ENCODE peak calls at places on chromosomes 13 and 19, in eight cellular contexts. I, A, H, V, B, F, W and S are unnamed samples.
A peak's percentile ranks its signal among the peaks of the same experiment; 100 is the strongest.

GRCh38 chr13:29081036-29081435 is 260.9 kb downstream of the MTUS2 start:
- DNase-seq in I (peak; percentile 7), A (no peak), H (no peak), V (no peak), B (no peak), F (no peak), W (no peak), S (no peak)

GRCh38 chr19:33841685-33842084 is 45.0 kb downstream of the KCTD15 start:
- DNase-seq in I (no peak), A (no peak), H (no peak), V (no peak), B (no peak), F (no peak), W (no peak), S (peak; percentile 18)

GRCh38 chr19:6667114-6667627 is 2.8 kb downstream of the TNFSF14 start:
- DNase-seq in I (no peak), A (peak; percentile 82), H (no peak), V (no peak), B (no peak), F (no peak), W (no peak), S (no peak)

GRCh38 chr13:97810152-97810551 is 143.3 kb upstream of the IPO5 start:
- DNase-seq in I (no peak), A (no peak), H (peak; percentile 21), V (no peak), B (no peak), F (no peak), W (peak; percentile 6), S (no peak)

GRCh38 chr13:51541037-51541436 is 43.2 kb upstream of the WDFY2 start:
- DNase-seq in I (no peak), A (no peak), H (no peak), V (no peak), B (no peak), F (no peak), W (no peak), S (no peak)

GRCh38 chr19:46896076-46896794 is 35.4 kb downstream of the ARHGAP35 start:
- DNase-seq in I (no peak), A (peak; percentile 81), H (no peak), V (no peak), B (no peak), F (no peak), W (no peak), S (no peak)

GRCh38 chr13:106156468-106156867 is 379.0 kb downstream of the EFNB2 start:
- DNase-seq in I (no peak), A (no peak), H (no peak), V (no peak), B (no peak), F (peak; percentile 100), W (no peak), S (no peak)

GRCh38 chr13:86882107-86882506 is 789.1 kb upstream of the SLITRK5 start:
- DNase-seq in I (no peak), A (no peak), H (no peak), V (no peak), B (no peak), F (no peak), W (no peak), S (no peak)

GRCh38 chr19:14368011-14368513 is 13.2 kb upstream of the ADGRE5 start:
- DNase-seq in I (no peak), A (no peak), H (no peak), V (no peak), B (no peak), F (no peak), W (no peak), S (no peak)

GRCh38 chr13:64130600-64130999 is 2715.0 kb upstream of the PCDH20 start:
- DNase-seq in I (no peak), A (peak; percentile 23), H (no peak), V (no peak), B (peak; percentile 7), F (no peak), W (no peak), S (no peak)

GRCh38 chr19:5627395-5627904 is 4.6 kb downstream of the SAFB start:
- DNase-seq in I (no peak), A (peak; percentile 78), H (no peak), V (no peak), B (peak; percentile 56), F (peak; percentile 26), W (no peak), S (peak; percentile 65)
- H3K27ac ChIP-seq in I (no peak overlapping the region), A (no peak overlapping the region), H (no peak overlapping the region), V (no peak overlapping the region), B (no peak overlapping the region), F (no peak overlapping the region), W (no peak overlapping the region), S (no peak overlapping the region)

DNA sequence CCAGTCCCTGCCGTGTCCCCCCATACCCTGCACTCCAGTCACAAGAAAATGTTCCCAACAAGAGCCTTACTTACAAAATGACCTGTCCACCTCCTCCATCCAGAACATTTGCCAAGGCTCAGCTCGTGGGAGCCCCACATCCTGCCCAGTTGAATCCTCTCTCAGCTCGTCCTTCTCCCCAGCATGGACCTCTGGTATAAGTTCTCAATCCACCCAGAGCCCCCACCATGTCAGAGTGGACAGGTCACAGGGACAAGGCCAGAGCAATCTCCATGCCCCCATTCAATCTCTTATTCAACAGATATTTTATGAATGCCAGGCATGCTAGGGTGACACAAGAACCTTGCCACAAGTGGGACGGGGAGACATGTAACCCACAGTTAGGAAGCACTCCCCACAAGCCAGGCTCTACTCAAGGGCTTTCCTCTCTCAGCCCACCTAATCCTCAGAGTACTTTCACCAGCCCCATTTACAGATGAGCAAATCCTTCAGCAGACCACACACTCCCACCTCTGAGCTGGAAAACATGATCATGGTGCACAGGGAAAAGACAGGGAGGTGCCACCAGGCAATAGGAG is 15.1 kb downstream of the DEDD2 start:
- DNase-seq in I (no peak), A (no peak), H (no peak), V (no peak), B (no peak), F (no peak), W (no peak), S (no peak)
- H3K27ac ChIP-seq in I (peak overlapping the region; percentile 83), A (peak overlapping the region; percentile 56), H (no peak overlapping the region), V (peak overlapping the region; percentile 75), B (peak overlapping the region; percentile 55), F (no peak overlapping the region), W (no peak overlapping the region), S (no peak overlapping the region)

DNA sequence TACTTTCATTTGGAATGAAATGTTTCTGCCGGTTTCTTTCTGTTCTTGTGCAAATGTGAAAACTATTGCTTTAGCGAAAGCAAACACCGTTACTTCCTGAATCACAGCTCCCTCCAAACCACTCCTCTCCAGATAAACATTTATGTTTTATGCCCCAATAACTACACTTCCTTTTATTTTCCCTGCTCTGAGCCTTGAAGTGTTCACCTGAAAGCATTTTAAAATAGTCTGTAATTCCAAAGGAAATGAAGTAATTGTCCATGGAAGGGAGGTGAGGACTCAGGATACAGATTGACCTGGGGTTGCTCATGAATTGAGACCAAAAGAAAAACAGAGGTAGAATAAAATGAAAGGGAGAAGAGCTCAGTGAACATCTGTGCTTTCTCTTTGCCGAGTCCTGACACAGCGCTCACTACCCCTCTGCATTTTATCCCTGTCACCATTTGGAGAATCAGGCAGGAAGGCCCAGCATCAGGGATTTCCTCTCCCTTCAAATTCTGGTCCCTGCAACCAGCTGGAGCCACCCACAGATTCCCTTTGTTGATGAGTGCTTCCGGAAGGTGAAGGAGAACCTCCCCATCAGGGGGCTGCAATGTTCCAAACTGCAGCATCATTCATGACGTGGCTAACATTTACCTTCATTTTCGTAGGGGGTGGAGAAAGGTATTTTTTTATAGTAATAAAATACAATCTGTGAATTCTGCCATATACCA is 171.9 kb downstream of the ITGBL1 start:
- DNase-seq in I (no peak), A (no peak), H (no peak), V (no peak), B (no peak), F (no peak), W (no peak), S (no peak)
- H3K27ac ChIP-seq in I (no peak overlapping the region), A (peak overlapping the region; percentile 61), H (peak overlapping the region; percentile 19), V (no peak overlapping the region), B (peak overlapping the region; percentile 27), F (no peak overlapping the region), W (no peak overlapping the region), S (no peak overlapping the region)

DNA sequence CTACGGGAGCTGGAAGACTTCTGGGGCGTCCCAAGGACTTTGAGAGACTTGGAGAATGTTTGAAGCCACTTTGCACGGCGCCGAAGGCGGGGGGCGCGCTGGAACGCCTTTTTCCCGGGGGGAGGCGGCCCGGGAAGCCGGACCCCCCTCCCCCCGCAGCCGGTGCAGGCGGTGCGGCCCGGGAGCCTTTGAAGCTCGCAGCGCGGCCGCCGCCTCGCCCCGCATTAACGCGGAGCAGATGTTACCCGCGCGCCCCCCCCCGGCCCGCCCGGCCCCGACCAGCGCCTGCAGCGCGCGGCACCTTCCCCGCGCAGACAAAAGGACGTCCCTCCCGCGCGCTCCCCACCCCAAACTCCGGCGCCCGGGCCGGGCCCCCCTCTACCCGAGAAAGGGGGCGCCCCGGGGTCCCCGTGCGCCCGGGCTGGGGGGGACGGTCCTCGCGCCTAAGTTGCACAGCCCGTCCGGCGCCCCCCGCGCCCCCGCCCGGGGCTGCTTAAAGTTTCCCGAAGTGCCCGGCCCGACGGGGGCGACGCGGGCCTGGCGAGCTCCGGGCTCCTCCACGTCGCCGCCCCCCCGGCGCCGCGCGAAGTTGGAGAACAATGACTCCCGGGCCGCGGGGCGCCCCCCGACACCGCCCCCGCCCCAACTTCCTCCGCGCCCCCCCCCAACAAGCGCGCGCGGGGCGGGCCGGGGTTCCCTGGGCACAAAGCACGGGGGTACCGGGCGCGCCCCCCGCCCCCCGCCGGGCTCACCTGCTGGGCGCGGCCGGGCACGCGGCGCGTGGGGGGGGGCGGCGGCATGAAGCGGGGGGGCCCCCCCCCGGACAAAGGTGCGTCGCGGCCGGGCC is 644 bp downstream of the TCF3 start:
- DNase-seq in I (peak; percentile 22), A (peak; percentile 84), H (peak; percentile 82), V (peak; percentile 51), B (peak; percentile 41), F (no peak), W (peak; percentile 60), S (no peak)
- H3K27ac ChIP-seq in I (peak overlapping the region; percentile 62), A (peak overlapping the region; percentile 44), H (no peak overlapping the region), V (peak overlapping the region; percentile 57), B (peak overlapping the region; percentile 81), F (peak overlapping the region; percentile 49), W (peak overlapping the region; percentile 71), S (no peak overlapping the region)

DNA sequence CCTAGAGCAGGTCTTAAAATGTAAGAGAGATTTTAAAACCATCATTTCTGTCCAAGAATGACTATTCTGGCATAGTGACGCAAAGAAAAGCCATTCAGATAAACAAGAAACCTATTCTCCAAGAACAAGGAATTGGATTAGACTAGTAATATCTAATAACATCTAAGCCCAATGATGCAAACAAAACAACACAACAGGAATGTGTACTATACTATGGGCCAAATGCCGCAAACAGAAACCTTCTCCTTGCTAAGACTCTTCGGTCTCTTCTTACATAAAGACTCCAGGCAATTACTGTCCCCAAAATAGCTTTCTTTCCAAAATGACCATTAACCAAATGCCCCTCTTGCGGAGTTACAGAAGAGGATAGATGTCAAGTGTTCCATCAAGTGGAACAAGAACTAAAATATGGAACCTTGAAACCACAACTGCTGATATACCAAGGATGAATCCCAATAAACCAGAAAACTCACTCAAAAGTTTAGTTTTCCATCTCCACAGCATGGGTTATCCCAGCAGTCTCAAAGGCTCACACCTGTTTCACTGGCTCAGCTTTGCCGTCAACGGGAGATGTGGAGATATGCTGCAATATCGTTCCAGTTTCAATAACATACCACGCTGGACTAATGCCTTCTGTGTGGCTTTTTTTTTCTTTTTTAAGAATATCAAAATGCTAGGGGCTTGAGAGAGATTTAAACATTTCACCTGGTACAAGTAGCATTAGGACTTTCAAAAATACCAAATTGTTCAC is 76.2 kb downstream of the FOXO1 start:
- DNase-seq in I (no peak), A (no peak), H (no peak), V (no peak), B (no peak), F (no peak), W (no peak), S (no peak)
- H3K27ac ChIP-seq in I (no peak overlapping the region), A (peak overlapping the region; percentile 63), H (peak overlapping the region; percentile 19), V (peak overlapping the region; percentile 51), B (peak overlapping the region; percentile 75), F (no peak overlapping the region), W (no peak overlapping the region), S (peak overlapping the region; percentile 24)

GRCh38 chr19:17577698-17578097 is 22.2 kb downstream of the COLGALT1 start:
- DNase-seq in I (no peak), A (no peak), H (no peak), V (no peak), B (no peak), F (no peak), W (no peak), S (no peak)
- H3K27ac ChIP-seq in I (no peak overlapping the region), A (no peak overlapping the region), H (no peak overlapping the region), V (no peak overlapping the region), B (no peak overlapping the region), F (no peak overlapping the region), W (no peak overlapping the region), S (no peak overlapping the region)